ENCODE peak calls at places on chromosomes 16 and 17, in six cellular contexts. X is cardiac muscle cell, Z is upper lobe of right lung, S is BE2C, Q is uterus, N is AG04450. P is an unnamed sample. For H3K27me3, the result is how much of the 10 kb centered on the place peaks cover.

GRCh38 chr16:28989363-28989762 is 4.5 kb downstream of the LAT start:
- DNase-seq in S (no peak), Q (no peak), N (no peak), Z (no peak), X (no peak), P (no peak)

GRCh38 chr16:72291121-72291520 is 119.2 kb upstream of the PMFBP1 start:
- DNase-seq in N (no peak), S (no peak), Z (no peak), Q (no peak), X (no peak), P (no peak)

GRCh38 chr17:17836818-17837379 is at the start of gene SREBF1:
- DNase-seq in X (no peak), N (no peak), Z (peak), Q (no peak), S (peak), P (peak)

GRCh38 chr17:8206536-8206935 is 3.8 kb downstream of the AURKB start:
- DNase-seq in X (no peak), Q (no peak), Z (no peak), S (no peak), N (no peak), P (no peak)

GRCh38 chr17:47310186-47310733 is 13.5 kb upstream of the EFCAB13 start:
- DNase-seq in N (no peak), S (no peak), X (no peak), Q (no peak), Z (no peak), P (no peak)

GRCh38 chr16:27991876-27992275 is 71.6 kb downstream of the GSG1L start:
- DNase-seq in S (no peak), Q (no peak), Z (no peak), X (no peak), N (no peak), P (no peak)

GRCh38 chr16:51731160-51731559 is 580.1 kb upstream of the SALL1 start:
- DNase-seq in N (no peak), S (no peak), X (no peak), Q (no peak), Z (no peak), P (no peak)

GRCh38 chr16:47905771-47906170 is 250.0 kb downstream of the ABCC12 start:
- DNase-seq in X (no peak), S (no peak), N (no peak), Q (no peak), Z (no peak), P (no peak)

GRCh38 chr17:1979182-1979980 is 45.8 kb downstream of the RTN4RL1 start:
- DNase-seq in S (no peak), Q (no peak), Z (no peak), N (no peak), X (no peak), P (peak)

GRCh38 chr17:36721560-36722120 is 120.3 kb downstream of the MRM1 start:
- DNase-seq in S (no peak), Z (no peak), N (no peak), X (no peak), Q (no peak), P (no peak)

GRCh38 chr16:47851026-47851610 is 304.7 kb downstream of the ABCC12 start:
- DNase-seq in X (no peak), N (no peak), Q (no peak), S (no peak), Z (no peak), P (no peak)

GRCh38 chr17:39198186-39198566 is 707 bp upstream of the CACNB1 start:
- DNase-seq in S (no peak), Q (no peak), N (no peak), X (no peak), Z (no peak), P (no peak)

GRCh38 chr17:78993241-78993956 is 13.7 kb upstream of the LGALS3BP start:
- DNase-seq in N (no peak), X (peak), Q (peak), S (peak), Z (peak), P (peak)

GRCh38 chr16:68356249-68356918 is 45.6 kb downstream of the PRMT7 start:
- DNase-seq in Q (no peak), X (no peak), Z (no peak), N (no peak), S (no peak), P (peak)

GRCh38 chr17:1422907-1423306 is 22.9 kb upstream of the YWHAE start:
- DNase-seq in X (no peak), S (no peak), N (peak), Q (no peak), Z (no peak), P (no peak)

GRCh38 chr16:81366316-81366932 is 51.7 kb downstream of the GAN start:
- DNase-seq in X (peak), Q (no peak), N (peak), S (no peak), Z (no peak), P (peak)

GRCh38 chr16:1530883-1531637 is 2.4 kb upstream of the TMEM204 start:
- DNase-seq in Z (no peak), X (no peak), Q (peak), N (peak), S (peak), P (no peak)
- H3K27me3 ChIP-seq in Z (under half), X (under half), Q (under half), N (under half), S (under half), P (under half)

GRCh38 chr16:2511996-2512919 is 1.5 kb upstream of the ATP6V0C start:
- DNase-seq in Q (no peak), X (no peak), Z (no peak), S (no peak), N (no peak), P (no peak)

GRCh38 chr16:2512920-2513404 is 790 bp upstream of the ATP6V0C start:
- DNase-seq in Z (peak), Q (no peak), X (no peak), N (no peak), S (no peak), P (no peak)

GRCh38 chr16:2508722-2509400 is 4.9 kb upstream of the ATP6V0C start:
- DNase-seq in X (no peak), Q (no peak), Z (no peak), S (no peak), N (no peak), P (no peak)

GRCh38 chr16:2513405-2514332 is at the start of gene ATP6V0C:
- DNase-seq in Z (peak), Q (peak), N (peak), X (peak), S (peak), P (peak)

DNA sequence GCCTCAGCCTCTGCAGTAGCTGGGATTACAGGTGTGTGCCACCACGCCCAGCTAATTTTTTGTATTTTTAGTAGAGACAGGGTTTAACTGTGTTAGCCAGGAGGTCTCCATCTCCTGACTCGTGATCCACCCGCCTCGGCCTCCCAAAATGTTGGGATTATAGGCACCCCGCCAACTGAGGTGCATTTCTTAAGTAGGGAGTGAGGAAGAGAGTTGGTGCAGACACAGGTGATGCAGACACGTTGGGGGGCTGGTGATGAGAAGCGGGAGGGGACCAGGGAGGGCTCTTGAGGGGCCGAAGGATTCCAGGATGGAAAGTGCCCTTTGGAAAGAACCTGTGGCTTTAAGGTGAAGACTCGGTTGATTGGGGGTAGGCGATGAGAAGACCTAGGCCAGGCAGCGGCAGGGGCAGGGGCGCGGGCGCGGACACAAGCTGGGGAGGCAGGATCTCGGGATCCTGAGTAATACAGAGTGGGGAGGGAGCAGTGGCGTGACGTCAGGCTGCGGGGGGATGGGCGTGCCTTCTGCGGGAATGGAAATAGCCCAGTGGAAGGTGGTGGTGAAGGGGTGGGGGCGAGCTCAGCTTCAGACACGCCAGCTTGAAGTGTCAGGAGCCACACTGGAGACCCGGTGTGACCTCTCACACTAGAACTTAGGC is 2.5 kb upstream of the ATP6V0C start:
- DNase-seq in Q (peak), N (peak), Z (peak), S (no peak), X (no peak), P (no peak)
- H3K4me3 ChIP-seq in Q (no peak), N (peak), Z (no peak), S (no peak), X (no peak), P (no peak)

GRCh38 chr17:82710499-82711232 is 5.8 kb upstream of the FN3KRP start:
- DNase-seq in N (no peak), X (no peak), Z (no peak), Q (no peak), S (no peak), P (no peak)
- TF ChIP-seq CTCF in N (no peak), X (no peak), Z (no peak), Q (no peak), S (no peak), P (no peak)

GRCh38 chr17:34054495-34054894 is 200.6 kb upstream of the CCL2 start:
- DNase-seq in Z (no peak), Q (no peak), X (no peak), N (no peak), S (no peak), P (no peak)

GRCh38 chr17:34045990-34046389 is 209.1 kb upstream of the CCL2 start:
- DNase-seq in N (no peak), Q (no peak), Z (no peak), S (no peak), X (no peak), P (no peak)

GRCh38 chr17:34051046-34051445 is 204.0 kb upstream of the CCL2 start:
- DNase-seq in Z (no peak), S (no peak), Q (no peak), N (no peak), X (no peak), P (no peak)
- H3K27me3 ChIP-seq in Z (under half), S (under half), Q (under half), N (under half), X (under half), P (under half)

GRCh38 chr17:68204736-68205135 is 43.1 kb upstream of the AMZ2 start:
- DNase-seq in Q (no peak), S (no peak), X (no peak), Z (peak), N (no peak), P (no peak)
- H3K4me3 ChIP-seq in Q (peak), S (peak), X (peak), Z (peak), N (peak), P (peak)

GRCh38 chr16:88938119-88938932 is 38.7 kb downstream of the CBFA2T3 start:
- DNase-seq in X (no peak), N (no peak), Q (no peak), Z (no peak), S (no peak), P (no peak)

GRCh38 chr16:88936913-88937666 is 39.9 kb downstream of the CBFA2T3 start:
- DNase-seq in S (no peak), X (no peak), Q (no peak), N (no peak), Z (no peak), P (no peak)

GRCh38 chr16:88938933-88939813 is 37.8 kb downstream of the CBFA2T3 start:
- DNase-seq in X (no peak), N (no peak), S (peak), Q (no peak), Z (no peak), P (no peak)

GRCh38 chr16:88934066-88934667 is 42.8 kb downstream of the CBFA2T3 start:
- DNase-seq in N (no peak), Q (no peak), Z (no peak), X (no peak), S (no peak), P (no peak)

GRCh38 chr16:88936008-88936912 is 40.7 kb downstream of the CBFA2T3 start:
- DNase-seq in S (no peak), X (no peak), N (no peak), Z (no peak), Q (no peak), P (no peak)
- TF ChIP-seq CTCF in S (no peak), X (no peak), N (no peak), Z (no peak), Q (no peak), P (no peak)

GRCh38 chr17:49879505-49879904 is 31.6 kb upstream of the TAC4 start:
- DNase-seq in X (no peak), Z (no peak), S (no peak), Q (no peak), N (no peak), P (no peak)
- H3K27me3 ChIP-seq in X (under half), Z (under half), S (under half), Q (under half), N (half or more), P (under half)

GRCh38 chr16:31134091-31134571 is 1.4 kb downstream of the PRSS8 start:
- DNase-seq in Q (no peak), N (no peak), Z (no peak), X (no peak), S (peak), P (no peak)
- H3K4me3 ChIP-seq in Q (no peak), N (no peak), Z (peak), X (no peak), S (peak), P (no peak)

P was measured in adrenal gland.